ENCODE peak calls at places on chromosomes 7 and 10, in seven cellular contexts. K is CD8-positive, alpha-beta memory T cell; Y is naive thymus-derived CD4-positive, alpha-beta T cell; A is tibial nerve; J is sigmoid colon; N is astrocyte; U is endodermal cell. G is an unnamed sample. For H3K4me1, the result is how much of the 10 kb centered on the place peaks cover.

GRCh38 chr7:157693521-157694388 is 357.0 kb downstream of the DNAJB6 start:
- DNase-seq in U (peak), K (peak), J (no peak), N (no peak), A (no peak), Y (no peak), G (no peak)

GRCh38 chr7:131027287-131027773 is 293.3 kb upstream of the KLF14 start:
- DNase-seq in J (peak), A (no peak), Y (no peak), U (peak), N (peak), K (no peak), G (no peak)

GRCh38 chr7:104791065-104791464 is 222.9 kb upstream of the KMT2E start:
- DNase-seq in A (no peak), K (no peak), N (peak), Y (no peak), U (no peak), J (no peak), G (no peak)

GRCh38 chr7:10910447-10910846 is 63.2 kb upstream of the PHF14 start:
- DNase-seq in Y (no peak), A (no peak), N (no peak), K (no peak), J (no peak), U (no peak), G (no peak)

GRCh38 chr10:93722550-93722949 is 20.2 kb upstream of the FRA10AC1 start:
- DNase-seq in N (no peak), K (no peak), Y (no peak), U (no peak), J (no peak), A (no peak), G (no peak)

GRCh38 chr7:13336227-13336626 is 648.8 kb downstream of the ARL4A start:
- DNase-seq in J (no peak), A (no peak), U (no peak), N (peak), Y (no peak), K (no peak), G (no peak)

GRCh38 chr7:28782362-28782761 is 175.8 kb downstream of the TRIL start:
- DNase-seq in K (no peak), U (no peak), J (no peak), Y (no peak), N (no peak), A (no peak), G (no peak)

GRCh38 chr7:92837214-92837749 is 909 bp upstream of the CDK6 start:
- DNase-seq in J (no peak), N (peak), K (no peak), Y (peak), A (no peak), U (no peak), G (no peak)

GRCh38 chr10:86106616-86107015 is 260.0 kb downstream of the GRID1 start:
- DNase-seq in A (no peak), U (peak), N (no peak), K (no peak), J (no peak), Y (no peak), G (no peak)

GRCh38 chr7:143054621-143055020 is 2.5 kb downstream of the OR6V1 start:
- DNase-seq in K (no peak), J (no peak), N (no peak), Y (no peak), U (no peak), A (no peak), G (no peak)

GRCh38 chr10:50456711-50457110 is 167.0 kb downstream of the SGMS1 start:
- DNase-seq in U (no peak), K (no peak), Y (no peak), J (no peak), N (no peak), A (no peak), G (no peak)

GRCh38 chr10:119263966-119264621 is 56.7 kb downstream of the GRK5 start:
- DNase-seq in U (no peak), A (no peak), N (no peak), K (no peak), Y (no peak), J (no peak), G (no peak)

GRCh38 chr7:128783143-128783799 is 7.7 kb upstream of the OPN1SW start:
- DNase-seq in A (peak), K (no peak), Y (no peak), J (peak), N (peak), U (peak), G (peak)

GRCh38 chr7:46485481-46486065 is 564.5 kb upstream of the IGFBP3 start:
- DNase-seq in U (no peak), Y (no peak), K (no peak), A (no peak), J (no peak), N (peak), G (peak)

GRCh38 chr10:5622586-5622985 is 43.8 kb downstream of the ASB13 start:
- DNase-seq in U (no peak), A (no peak), N (no peak), K (no peak), Y (no peak), J (no peak), G (no peak)
- H3K27ac ChIP-seq in U (no peak), A (peak), N (no peak), K (no peak), Y (no peak), J (no peak), G (no peak)

GRCh38 chr10:97714401-97715258 is 1.1 kb downstream of the MARVELD1 start:
- DNase-seq in N (peak), A (peak), K (no peak), J (peak), U (peak), Y (no peak), G (peak)

GRCh38 chr10:97711640-97712267 is 1.8 kb upstream of the MARVELD1 start:
- DNase-seq in U (no peak), Y (no peak), A (no peak), J (no peak), K (no peak), N (no peak), G (no peak)

GRCh38 chr10:97715259-97715874 is 1.8 kb downstream of the MARVELD1 start:
- DNase-seq in A (no peak), K (no peak), U (peak), N (no peak), J (no peak), Y (no peak), G (no peak)

GRCh38 chr10:97713351-97713827 is at the start of gene MARVELD1:
- DNase-seq in J (peak), Y (no peak), N (peak), U (peak), K (no peak), A (peak), G (peak)

DNA sequence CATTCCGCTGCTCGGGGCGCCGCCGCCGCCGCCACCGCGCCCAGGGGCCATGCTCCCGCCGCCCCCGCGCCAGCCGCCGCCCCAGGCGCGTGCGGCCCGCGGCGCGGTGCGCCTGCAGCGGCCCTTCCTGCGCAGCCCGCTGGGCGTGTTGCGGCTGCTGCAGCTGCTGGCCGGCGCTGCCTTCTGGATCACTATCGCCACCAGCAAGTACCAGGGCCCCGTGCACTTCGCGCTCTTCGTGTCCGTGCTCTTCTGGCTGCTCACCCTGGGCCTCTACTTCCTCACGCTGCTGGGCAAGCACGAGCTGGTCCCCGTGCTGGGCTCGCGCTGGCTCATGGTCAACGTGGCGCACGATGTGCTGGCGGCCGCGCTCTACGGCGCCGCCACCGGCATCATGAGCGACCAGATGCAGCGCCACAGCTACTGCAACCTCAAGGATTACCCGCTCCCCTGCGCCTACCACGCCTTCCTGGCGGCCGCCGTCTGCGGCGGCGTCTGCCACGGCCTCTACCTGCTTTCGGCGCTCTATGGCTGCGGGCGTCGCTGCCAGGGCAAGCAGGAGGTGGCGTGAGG is 384 bp downstream of the MARVELD1 start:
- DNase-seq in K (peak), J (peak), N (peak), A (peak), U (peak), Y (peak), G (peak)
- H3K4me1 ChIP-seq in K (under half), J (under half), N (under half), A (under half), U (under half), Y (under half), G (under half)

DNA sequence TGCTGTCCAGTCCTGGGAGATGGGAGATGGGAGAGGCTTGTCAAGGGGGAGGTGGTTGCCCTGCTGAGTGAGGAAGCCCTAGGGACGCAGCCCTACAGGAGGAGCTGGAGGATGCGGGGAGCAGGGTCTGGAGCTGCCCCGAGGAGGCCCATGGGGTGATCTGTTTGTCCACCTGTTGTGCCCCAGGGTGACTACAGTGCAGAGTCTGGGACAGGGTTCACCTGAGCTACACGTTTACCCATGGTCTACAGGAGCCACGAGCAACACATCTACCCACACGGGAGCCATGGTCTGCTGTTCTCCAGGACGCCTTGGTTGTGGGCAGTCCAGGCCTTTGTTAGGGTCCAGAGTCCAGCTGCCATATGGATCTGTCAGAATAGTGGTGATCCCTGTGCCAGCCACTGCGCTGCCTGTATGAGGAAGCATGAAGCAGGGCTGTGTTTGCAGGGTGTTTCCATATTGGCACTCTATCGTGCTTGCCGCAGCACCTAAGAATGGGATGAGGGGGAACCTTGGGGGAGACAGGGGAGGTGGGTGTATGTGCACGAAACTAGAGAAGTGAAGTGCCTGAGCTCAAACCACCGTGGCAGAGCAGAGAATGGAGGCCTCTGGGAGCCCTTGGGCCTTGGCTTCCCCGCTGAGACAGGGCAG is 23.7 kb downstream of the ZNF775 start:
- DNase-seq in Y (no peak), U (peak), K (no peak), A (no peak), N (no peak), J (peak), G (no peak)
- H3K27ac ChIP-seq in Y (no peak), U (peak), K (no peak), A (no peak), N (no peak), J (no peak), G (no peak)

GRCh38 chr10:27457966-27458365 is 46.1 kb upstream of the RAB18 start:
- DNase-seq in N (no peak), U (no peak), J (no peak), K (no peak), Y (no peak), A (no peak), G (no peak)
- H3K4me1 ChIP-seq in N (under half), U (under half), J (under half), K (under half), Y (under half), A (under half), G (under half)

GRCh38 chr7:158847451-158847866 is 8.9 kb upstream of the DYNC2I1 start:
- DNase-seq in N (no peak), U (no peak), J (peak), A (no peak), K (no peak), Y (no peak), G (peak)

GRCh38 chr7:158854681-158855081 is 1.7 kb upstream of the DYNC2I1 start:
- DNase-seq in U (no peak), K (no peak), A (no peak), J (peak), N (no peak), Y (no peak), G (peak)

GRCh38 chr7:158846304-158846703 is 10.1 kb upstream of the DYNC2I1 start:
- DNase-seq in J (no peak), N (no peak), K (no peak), U (no peak), Y (no peak), A (no peak), G (no peak)

GRCh38 chr7:158850390-158851174 is 5.8 kb upstream of the DYNC2I1 start:
- DNase-seq in Y (no peak), K (no peak), U (no peak), A (no peak), N (no peak), J (no peak), G (peak)

GRCh38 chr7:158849553-158850389 is 6.6 kb upstream of the DYNC2I1 start:
- DNase-seq in K (no peak), Y (no peak), J (peak), N (no peak), A (no peak), U (no peak), G (peak)
- H3K27ac ChIP-seq in K (no peak), Y (no peak), J (peak), N (no peak), A (no peak), U (no peak), G (no peak)

DNA sequence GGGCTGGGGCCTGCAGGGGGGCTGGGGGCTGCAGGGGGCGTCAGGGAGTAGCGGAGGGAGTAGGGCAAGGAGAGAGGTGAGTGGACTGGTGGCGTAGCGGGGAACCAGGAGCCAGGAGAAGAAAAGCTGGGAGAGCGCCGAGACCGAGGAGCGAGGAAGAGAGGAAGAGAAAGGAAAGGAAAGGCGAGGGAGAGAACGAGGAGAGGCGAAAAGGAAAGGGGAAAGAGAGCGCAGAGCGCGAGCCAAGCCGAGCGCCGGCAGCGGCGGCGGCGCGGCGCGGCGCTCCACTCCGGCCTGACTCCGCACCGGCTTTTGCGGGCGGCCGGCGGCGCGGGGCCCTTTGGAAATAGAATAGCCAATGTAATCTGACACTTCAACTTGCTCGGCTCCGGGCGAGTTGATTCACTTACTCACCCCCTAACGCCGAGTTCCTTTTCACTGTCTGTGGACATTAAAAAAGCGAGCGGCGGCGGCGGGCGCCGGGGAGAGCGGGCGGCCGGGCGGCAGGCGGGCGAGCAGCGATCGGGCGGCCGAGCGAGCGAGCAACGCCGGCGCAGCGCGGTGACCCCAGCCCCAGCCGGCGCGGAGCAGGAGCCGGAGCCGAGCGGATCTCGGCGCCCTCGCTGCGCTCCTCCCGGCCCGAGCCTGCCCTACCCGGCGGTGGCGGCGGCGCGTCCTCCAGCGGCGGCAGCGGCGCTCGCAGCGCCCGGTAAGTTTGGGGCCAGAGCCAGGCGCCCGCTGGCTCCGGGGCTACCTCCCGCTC is at the start of gene ZMIZ1:
- DNase-seq in Y (peak), J (peak), A (peak), K (peak), U (peak), N (peak), G (peak)
- H3K4me1 ChIP-seq in Y (under half), J (under half), A (under half), K (under half), U (under half), N (under half), G (half or more)

GRCh38 chr10:31036209-31036608 is 4.5 kb upstream of the ZNF438 start:
- DNase-seq in Y (no peak), A (no peak), U (peak), N (peak), K (no peak), J (no peak), G (no peak)

GRCh38 chr10:31031666-31032514 is at the start of gene ZNF438:
- DNase-seq in U (peak), J (peak), A (peak), K (peak), N (peak), Y (peak), G (peak)

GRCh38 chr10:31032515-31033132 is 959 bp upstream of the ZNF438 start:
- DNase-seq in Y (no peak), J (peak), K (no peak), A (no peak), U (peak), N (no peak), G (no peak)

GRCh38 chr10:31033166-31033565 is 1.5 kb upstream of the ZNF438 start:
- DNase-seq in J (peak), Y (no peak), K (no peak), A (no peak), U (no peak), N (no peak), G (no peak)

GRCh38 chr10:31034041-31034918 is 2.6 kb upstream of the ZNF438 start:
- DNase-seq in Y (no peak), A (no peak), K (no peak), N (peak), J (no peak), U (no peak), G (peak)
- H3K27ac ChIP-seq in Y (no peak), A (no peak), K (no peak), N (peak), J (peak), U (no peak), G (peak)

DNA sequence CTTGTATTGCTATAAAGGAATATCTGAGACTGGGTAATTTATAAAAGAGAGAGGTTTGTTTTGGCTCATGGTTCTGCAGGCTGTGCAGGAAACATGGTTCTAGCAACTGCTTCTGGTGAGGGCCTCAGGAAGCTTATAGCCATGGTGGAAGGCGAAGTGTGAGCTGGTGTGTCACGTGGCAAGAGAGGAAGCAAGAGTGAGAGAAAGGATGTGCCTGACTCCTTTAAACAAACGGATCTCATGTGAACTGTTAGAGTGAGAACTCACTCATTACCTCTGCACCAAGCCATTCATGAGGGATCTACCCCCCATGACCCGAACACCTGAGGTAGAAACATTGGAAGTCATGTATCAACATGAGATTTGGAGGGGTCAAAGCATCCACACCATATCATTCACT is 7.7 kb upstream of the ITPRIP start:
- DNase-seq in A (no peak), N (no peak), K (no peak), J (no peak), U (no peak), Y (no peak), G (no peak)
- H3K4me1 ChIP-seq in A (under half), N (under half), K (under half), J (under half), U (under half), Y (under half), G (under half)

DNA sequence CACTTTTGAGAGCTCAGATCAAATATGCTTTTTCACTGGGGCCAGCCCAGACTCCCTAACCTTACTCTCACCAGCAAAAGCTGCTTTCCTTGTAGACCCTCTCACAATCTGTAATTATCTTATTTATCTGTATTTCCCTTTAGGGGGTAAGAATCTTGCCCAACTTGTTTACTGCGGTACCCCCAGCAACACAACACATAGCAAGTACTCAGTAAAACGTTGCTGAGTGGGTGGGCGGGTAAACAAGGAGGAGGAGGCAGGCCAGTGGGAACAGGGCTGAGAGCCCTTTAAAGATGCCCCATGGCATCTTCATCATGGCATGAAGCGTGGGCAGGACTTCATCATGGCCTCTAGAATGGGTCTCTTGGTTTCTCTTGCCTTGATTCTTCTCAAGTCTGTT is 64.2 kb downstream of the SORBS1 start:
- DNase-seq in J (no peak), K (no peak), U (peak), A (no peak), Y (no peak), N (no peak), G (no peak)
- H3K27ac ChIP-seq in J (peak), K (no peak), U (no peak), A (no peak), Y (no peak), N (no peak), G (no peak)